ENCODE peak calls at places on chromosomes 11 and 22, in four cellular contexts. R is right lobe of liver, M is mammary epithelial cell, V is PC-3. L is an unnamed sample.

GRCh38 chr11:117618956-117619355 is 178.1 kb downstream of the DSCAML1 start:
- DNase-seq in R (no peak), M (no peak), V (no peak), L (no peak)

GRCh38 chr22:26775394-26775793 is 118.0 kb downstream of the MIAT start:
- DNase-seq in R (no peak), M (no peak), V (no peak), L (no peak)

GRCh38 chr11:10307411-10308207 is 2.7 kb downstream of the ADM start:
- DNase-seq in R (peak; percentile 93), M (peak; percentile 92), V (peak; percentile 86), L (peak; percentile 96)

GRCh38 chr22:21568207-21569075 is 927 bp downstream of the UBE2L3 start:
- DNase-seq in R (peak; percentile 29), M (no peak), V (no peak), L (peak; percentile 43)

GRCh38 chr11:35148163-35148562 is 9.2 kb downstream of the CD44 start:
- DNase-seq in R (no peak), M (no peak), V (no peak), L (no peak)

GRCh38 chr11:927871-928270 is 2.2 kb downstream of the AP2A2 start:
- DNase-seq in R (no peak), M (no peak), V (no peak), L (no peak)

GRCh38 chr11:103488021-103488420 is 378.8 kb downstream of the DYNC2H1 start:
- DNase-seq in R (no peak), M (peak; percentile 71), V (peak; percentile 89), L (no peak)

GRCh38 chr11:71140206-71140919 is 112.0 kb downstream of the SHANK2 start:
- DNase-seq in R (no peak), M (peak; percentile 43), V (no peak), L (no peak)

GRCh38 chr11:71244116-71244815 is 8.1 kb downstream of the SHANK2 start:
- DNase-seq in R (no peak), M (no peak), V (no peak), L (no peak)

GRCh38 chr11:23769214-23769613 is 727.6 kb upstream of the LUZP2 start:
- DNase-seq in R (no peak), M (no peak), V (no peak), L (no peak)

GRCh38 chr11:12864316-12865156 is 144.6 kb upstream of the RASSF10 start:
- DNase-seq in R (no peak), M (peak; percentile 26), V (peak; percentile 30), L (no peak)

GRCh38 chr11:113387605-113388211 is at the start of gene ANKK1:
- DNase-seq in R (no peak), M (no peak), V (no peak), L (no peak)

GRCh38 chr11:78791964-78792363 is 217.3 kb upstream of the NARS2 start:
- DNase-seq in R (no peak), M (no peak), V (no peak), L (no peak)

GRCh38 chr11:119370486-119371046 is 10.9 kb downstream of the USP2 start:
- DNase-seq in R (peak; percentile 49), M (no peak), V (no peak), L (peak; percentile 92)

GRCh38 chr11:10678106-10678505 is 15.4 kb downstream of the IRAG1 start:
- DNase-seq in R (no peak), M (no peak), V (no peak), L (no peak)

GRCh38 chr11:26065944-26066343 is 266.0 kb upstream of the ANO3 start:
- DNase-seq in R (no peak), M (no peak), V (no peak), L (no peak)

GRCh38 chr11:61971177-61972111 is 4.0 kb upstream of the FTH1 start:
- DNase-seq in R (peak; percentile 95), M (peak; percentile 97), V (peak; percentile 99), L (peak; percentile 99)

GRCh38 chr22:41822289-41823057 is 10.4 kb upstream of the SREBF2 start:
- DNase-seq in R (no peak), M (peak; percentile 86), V (peak; percentile 91), L (no peak)

GRCh38 chr22:39545310-39546063 is 12.9 kb upstream of the RPS19BP1 start:
- DNase-seq in R (no peak), M (peak; percentile 32), V (no peak), L (no peak)

GRCh38 chr11:130314184-130314748 is 451 bp downstream of the ZBTB44 start:
- DNase-seq in R (peak; percentile 83), M (peak; percentile 70), V (peak; percentile 62), L (peak; percentile 57)

GRCh38 chr22:32801001-32801435 is 487 bp upstream of the TIMP3 start:
- DNase-seq in R (no peak), M (no peak), V (no peak), L (no peak)

GRCh38 chr11:72116019-72116755 is 3.7 kb upstream of the ANAPC15 start:
- DNase-seq in R (no peak), M (peak; percentile 16), V (no peak), L (no peak)

GRCh38 chr11:127451852-127452251 is 451.3 kb upstream of the KIRREL3 start:
- DNase-seq in R (no peak), M (no peak), V (no peak), L (no peak)

GRCh38 chr22:43273902-43274484 is 69.2 kb downstream of the SCUBE1 start:
- DNase-seq in R (no peak), M (peak; percentile 41), V (peak; percentile 54), L (peak; percentile 38)

GRCh38 chr11:75771646-75772410 is 3.2 kb downstream of the DGAT2 start:
- DNase-seq in R (no peak), M (peak; percentile 63), V (peak; percentile 91), L (peak; percentile 11)

GRCh38 chr11:106644824-106645223 is 373.5 kb downstream of the GUCY1A2 start:
- DNase-seq in R (no peak), M (peak; percentile 40), V (peak; percentile 57), L (no peak)

GRCh38 chr11:111366560-111367410 is 12.3 kb downstream of the POU2AF1 start:
- DNase-seq in R (no peak), M (no peak), V (no peak), L (no peak)

GRCh38 chr11:69382131-69383128 is 88.5 kb downstream of the MYEOV start:
- DNase-seq in R (peak; percentile 41), M (no peak), V (peak; percentile 35), L (peak; percentile 60)

GRCh38 chr11:70076461-70076931 is 1.6 kb upstream of the ANO1 start:
- DNase-seq in R (no peak), M (no peak), V (no peak), L (no peak)

GRCh38 chr22:40425082-40425481 is 54.7 kb downstream of the SGSM3 start:
- DNase-seq in R (no peak), M (no peak), V (no peak), L (no peak)

GRCh38 chr11:68710445-68710844 is 26.1 kb downstream of the GAL start:
- DNase-seq in R (no peak), M (no peak), V (no peak), L (no peak)

GRCh38 chr22:27662359-27663030 is 139.1 kb downstream of the MN1 start:
- DNase-seq in R (peak; percentile 38), M (no peak), V (no peak), L (no peak)

DNA sequence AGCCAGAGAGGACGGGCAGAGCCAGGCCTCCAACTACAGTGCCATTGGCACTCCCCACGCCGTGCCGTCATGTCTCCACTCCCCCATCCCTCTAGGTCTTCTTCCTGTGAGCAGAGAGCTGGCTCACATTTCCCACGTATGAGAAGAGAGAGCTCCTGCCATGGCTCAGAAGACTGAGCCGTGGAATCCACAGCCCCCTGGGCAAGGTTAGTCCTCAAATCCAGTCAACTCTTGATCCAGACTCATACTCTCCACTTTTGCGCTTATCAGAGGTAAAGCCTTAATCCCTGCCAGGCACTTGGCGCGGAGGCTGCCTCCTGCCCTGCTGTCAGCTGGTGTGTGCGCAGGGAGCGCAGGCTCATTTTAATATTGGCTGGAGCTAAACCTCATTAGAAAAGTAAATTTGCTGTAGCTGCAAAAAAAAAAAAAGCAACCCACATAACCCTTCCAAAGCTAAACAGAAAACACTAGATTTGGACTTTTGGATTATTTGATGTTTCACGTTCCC is 4.7 kb downstream of the B3GAT1 start:
- DNase-seq in R (peak; percentile 70), M (no peak), V (no peak), L (no peak)
- H3K27me3 ChIP-seq in R (no peaks in the 10 kb centered on the region), M (peaks cover 15% of the 10 kb centered on the region), V (peaks cover 53% of the 10 kb centered on the region), L (peaks cover 18% of the 10 kb centered on the region)

DNA sequence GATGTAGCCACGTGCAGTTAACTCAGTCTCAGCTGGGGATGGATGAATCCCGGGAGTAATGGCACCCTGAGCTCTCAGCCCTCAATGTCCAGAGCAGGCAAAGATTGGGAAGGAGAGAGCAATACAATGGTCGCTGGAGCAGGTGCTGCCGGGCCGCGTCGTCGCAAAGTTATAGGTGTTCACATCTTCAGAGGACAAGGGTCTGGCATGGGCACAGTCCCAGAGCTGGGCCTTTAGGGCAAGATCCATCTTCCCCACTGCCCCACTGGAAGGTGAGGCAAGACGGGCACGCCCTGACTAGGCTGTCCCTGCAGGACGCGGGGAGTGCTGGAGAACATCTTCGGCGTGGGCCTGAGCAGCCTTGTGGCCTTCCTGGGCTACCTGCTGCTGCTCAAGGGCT is 7.6 kb downstream of the PCNX3 start:
- DNase-seq in R (no peak), M (no peak), V (no peak), L (no peak)
- H3K27me3 ChIP-seq in R (no peaks in the 10 kb centered on the region), M (no peaks in the 10 kb centered on the region), V (no peaks in the 10 kb centered on the region), L (no peaks in the 10 kb centered on the region)

DNA sequence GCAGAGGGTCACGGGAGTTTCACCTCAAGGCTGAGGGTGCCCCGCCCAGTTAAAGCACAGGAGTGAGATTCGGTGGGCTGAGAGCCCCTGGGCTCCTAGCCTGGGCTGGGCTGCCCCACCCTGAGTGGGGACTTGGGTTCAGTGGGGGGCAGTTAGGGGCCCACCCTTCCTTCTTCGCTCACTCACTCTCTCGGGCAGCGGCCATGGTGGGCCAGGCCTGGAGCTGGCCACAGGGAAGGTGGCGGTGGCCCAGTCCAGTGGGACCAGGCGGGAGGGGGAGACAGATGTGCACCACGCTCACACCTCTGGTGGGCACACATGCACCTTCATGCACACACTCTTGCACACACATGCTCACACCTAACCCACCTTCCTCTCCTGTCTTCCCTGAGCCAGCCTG is 6.1 kb downstream of the FLRT1 start:
- DNase-seq in R (no peak), M (no peak), V (no peak), L (no peak)
- H3K27me3 ChIP-seq in R (no peaks in the 10 kb centered on the region), M (peaks cover 3% of the 10 kb centered on the region), V (no peaks in the 10 kb centered on the region), L (no peaks in the 10 kb centered on the region)

GRCh38 chr11:8266246-8267241 is 2.9 kb upstream of the LMO1 start:
- DNase-seq in R (no peak), M (no peak), V (no peak), L (no peak)

GRCh38 chr11:8268530-8269461 is 5.1 kb upstream of the LMO1 start:
- DNase-seq in R (no peak), M (no peak), V (no peak), L (peak; percentile 30)

GRCh38 chr11:8267280-8267679 is 3.6 kb upstream of the LMO1 start:
- DNase-seq in R (no peak), M (no peak), V (no peak), L (no peak)

GRCh38 chr11:8269636-8270035 is 6.0 kb upstream of the LMO1 start:
- DNase-seq in R (no peak), M (no peak), V (no peak), L (no peak)

DNA sequence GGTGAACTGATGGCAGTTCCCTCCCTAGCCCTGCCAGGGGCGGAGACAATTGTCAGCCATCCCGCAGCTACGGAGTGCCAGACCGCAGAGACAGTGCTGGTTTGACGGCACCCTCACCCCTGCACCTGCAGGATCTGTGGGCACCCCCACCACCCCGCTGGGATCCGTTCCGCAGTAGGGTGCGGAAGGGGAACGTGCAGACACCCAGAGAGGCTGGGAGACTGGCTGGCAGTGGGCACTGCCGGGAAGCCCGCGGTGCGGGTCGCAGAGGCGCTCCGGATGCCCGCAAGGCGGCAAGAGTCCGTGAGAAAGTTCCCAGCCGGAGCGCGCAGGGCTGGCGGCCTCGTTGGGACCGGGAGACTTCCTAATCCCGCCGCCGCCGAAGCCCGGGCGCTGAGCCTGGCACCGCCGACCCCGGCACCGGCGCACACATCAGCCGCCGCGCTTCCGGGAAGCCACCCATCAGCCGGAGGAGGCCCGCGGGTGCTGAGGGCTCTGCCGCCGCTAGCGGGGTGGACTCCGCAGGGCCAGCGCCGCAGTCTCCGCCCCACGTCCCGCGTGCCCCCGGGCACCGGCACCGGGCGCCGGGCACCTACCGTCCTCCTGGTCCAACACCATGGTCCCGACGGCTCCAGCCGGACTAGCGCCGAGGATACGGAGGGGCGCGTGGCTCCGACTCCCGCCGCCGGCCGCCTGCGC is 4.3 kb upstream of the LMO1 start:
- DNase-seq in R (no peak), M (no peak), V (no peak), L (peak; percentile 22)
- H3K27me3 ChIP-seq in R (peaks cover 33% of the 10 kb centered on the region), M (peaks cover 35% of the 10 kb centered on the region), V (peaks cover 5% of the 10 kb centered on the region), L (peaks cover 30% of the 10 kb centered on the region)

L was measured in MG63.